ENCODE peak calls at places on chromosomes 2 and 18, in four cellular contexts. One of them, this sample, is unnamed.

GRCh38 chr2:200300650-200301314 is 5.7 kb upstream of the SPATS2L start:
- DNase-seq in sigmoid colon: no peak
- DNase-seq in spleen: no peak
- DNase-seq in right lobe of liver: no peak
- DNase-seq in this sample: no peak

GRCh38 chr18:22074343-22075070 is 94.9 kb upstream of the GATA6 start:
- DNase-seq in sigmoid colon: no peak
- DNase-seq in spleen: no peak
- DNase-seq in right lobe of liver: no peak
- DNase-seq in this sample: no peak

GRCh38 chr2:112156152-112156986 is 18.2 kb downstream of the FBLN7 start:
- DNase-seq in sigmoid colon: no peak
- DNase-seq in spleen: no peak
- DNase-seq in right lobe of liver: no peak
- DNase-seq in this sample: no peak

GRCh38 chr18:46570666-46571065 is 86.4 kb downstream of the LOXHD1 start:
- DNase-seq in sigmoid colon: no peak
- DNase-seq in spleen: no peak
- DNase-seq in right lobe of liver: no peak
- DNase-seq in this sample: no peak

GRCh38 chr2:56231361-56231760 is 47.6 kb downstream of the CCDC85A start:
- DNase-seq in sigmoid colon: no peak
- DNase-seq in spleen: no peak
- DNase-seq in right lobe of liver: no peak
- DNase-seq in this sample: no peak

GRCh38 chr2:232886176-232886575 is 16.1 kb downstream of the SNORC start:
- DNase-seq in sigmoid colon: no peak
- DNase-seq in spleen: no peak
- DNase-seq in right lobe of liver: peak
- DNase-seq in this sample: peak

GRCh38 chr2:225090746-225091145 is 48.5 kb upstream of the DOCK10 start:
- DNase-seq in sigmoid colon: no peak
- DNase-seq in spleen: no peak
- DNase-seq in right lobe of liver: no peak
- DNase-seq in this sample: no peak

GRCh38 chr2:239142806-239143205 is 258.0 kb downstream of the HDAC4 start:
- DNase-seq in sigmoid colon: no peak
- DNase-seq in spleen: no peak
- DNase-seq in right lobe of liver: peak
- DNase-seq in this sample: no peak

GRCh38 chr2:128639693-128640092 is 321.0 kb upstream of the HS6ST1 start:
- DNase-seq in sigmoid colon: peak
- DNase-seq in spleen: peak
- DNase-seq in right lobe of liver: peak
- DNase-seq in this sample: no peak

GRCh38 chr2:43051316-43051715 is 175.1 kb downstream of the ZFP36L2 start:
- DNase-seq in sigmoid colon: peak
- DNase-seq in spleen: peak
- DNase-seq in right lobe of liver: peak
- DNase-seq in this sample: no peak

GRCh38 chr2:172985139-172985874 is 90.3 kb upstream of the MAP3K20 start:
- DNase-seq in sigmoid colon: no peak
- DNase-seq in spleen: no peak
- DNase-seq in right lobe of liver: peak
- DNase-seq in this sample: no peak

GRCh38 chr2:158056875-158057274 is 44.8 kb upstream of the UPP2 start:
- DNase-seq in sigmoid colon: no peak
- DNase-seq in spleen: no peak
- DNase-seq in right lobe of liver: no peak
- DNase-seq in this sample: no peak

GRCh38 chr2:198371902-198372611 is 567.7 kb downstream of the PLCL1 start:
- DNase-seq in sigmoid colon: no peak
- DNase-seq in spleen: no peak
- DNase-seq in right lobe of liver: no peak
- DNase-seq in this sample: peak

GRCh38 chr2:30752811-30753210 is 54.4 kb downstream of the CAPN13 start:
- DNase-seq in sigmoid colon: peak
- DNase-seq in spleen: peak
- DNase-seq in right lobe of liver: no peak
- DNase-seq in this sample: no peak

GRCh38 chr18:40283560-40283959 is 1671.5 kb upstream of the PIK3C3 start:
- DNase-seq in sigmoid colon: no peak
- DNase-seq in spleen: no peak
- DNase-seq in right lobe of liver: no peak
- DNase-seq in this sample: no peak

GRCh38 chr2:55364189-55365055 is 55.2 kb downstream of the CCDC88A start:
- DNase-seq in sigmoid colon: peak
- DNase-seq in spleen: no peak
- DNase-seq in right lobe of liver: no peak
- DNase-seq in this sample: no peak

GRCh38 chr2:204108874-204109295 is 172.3 kb downstream of the ICOS start:
- DNase-seq in sigmoid colon: no peak
- DNase-seq in spleen: no peak
- DNase-seq in right lobe of liver: no peak
- DNase-seq in this sample: no peak

GRCh38 chr18:70558371-70558770 is 269.5 kb downstream of the SOCS6 start:
- DNase-seq in sigmoid colon: no peak
- DNase-seq in spleen: no peak
- DNase-seq in right lobe of liver: no peak
- DNase-seq in this sample: no peak

GRCh38 chr2:46489430-46489829 is 10.1 kb downstream of the TMEM247 start:
- DNase-seq in sigmoid colon: no peak
- DNase-seq in spleen: no peak
- DNase-seq in right lobe of liver: no peak
- DNase-seq in this sample: no peak

GRCh38 chr2:65228249-65228750 is 669 bp downstream of the ACTR2 start:
- DNase-seq in sigmoid colon: no peak
- DNase-seq in spleen: no peak
- DNase-seq in right lobe of liver: no peak
- DNase-seq in this sample: no peak

GRCh38 chr2:65227035-65227470 is 578 bp upstream of the ACTR2 start:
- DNase-seq in sigmoid colon: no peak
- DNase-seq in spleen: no peak
- DNase-seq in right lobe of liver: no peak
- DNase-seq in this sample: no peak

GRCh38 chr2:65231121-65231520 is 3.5 kb downstream of the ACTR2 start:
- DNase-seq in sigmoid colon: no peak
- DNase-seq in spleen: no peak
- DNase-seq in right lobe of liver: no peak
- DNase-seq in this sample: no peak

GRCh38 chr2:65231892-65232477 is 4.4 kb downstream of the ACTR2 start:
- DNase-seq in sigmoid colon: no peak
- DNase-seq in spleen: no peak
- DNase-seq in right lobe of liver: no peak
- DNase-seq in this sample: no peak

GRCh38 chr2:65227471-65228248 is at the start of gene ACTR2:
- DNase-seq in sigmoid colon: peak
- DNase-seq in spleen: peak
- DNase-seq in right lobe of liver: peak
- DNase-seq in this sample: peak
- TF ChIP-seq POLR2A in sigmoid colon: peak
- TF ChIP-seq POLR2A in spleen: peak
- TF ChIP-seq POLR2A in right lobe of liver: peak
- TF ChIP-seq POLR2A in this sample: peak

GRCh38 chr2:130370490-130370889 is 14.6 kb downstream of the PTPN18 start:
- DNase-seq in sigmoid colon: peak
- DNase-seq in spleen: peak
- DNase-seq in right lobe of liver: no peak
- DNase-seq in this sample: no peak

GRCh38 chr2:130372833-130373807 is 17.3 kb downstream of the PTPN18 start:
- DNase-seq in sigmoid colon: peak
- DNase-seq in spleen: peak
- DNase-seq in right lobe of liver: no peak
- DNase-seq in this sample: no peak

GRCh38 chr2:130371723-130372054 is 15.8 kb downstream of the PTPN18 start:
- DNase-seq in sigmoid colon: peak
- DNase-seq in spleen: peak
- DNase-seq in right lobe of liver: peak
- DNase-seq in this sample: no peak

GRCh38 chr2:130373808-130374365 is 18.0 kb downstream of the PTPN18 start:
- DNase-seq in sigmoid colon: peak
- DNase-seq in spleen: peak
- DNase-seq in right lobe of liver: no peak
- DNase-seq in this sample: no peak

GRCh38 chr2:130372055-130372832 is 16.4 kb downstream of the PTPN18 start:
- DNase-seq in sigmoid colon: peak
- DNase-seq in spleen: peak
- DNase-seq in right lobe of liver: peak
- DNase-seq in this sample: peak
- TF ChIP-seq POLR2A in sigmoid colon: peak
- TF ChIP-seq POLR2A in spleen: no peak
- TF ChIP-seq POLR2A in right lobe of liver: peak
- TF ChIP-seq POLR2A in this sample: peak

DNA sequence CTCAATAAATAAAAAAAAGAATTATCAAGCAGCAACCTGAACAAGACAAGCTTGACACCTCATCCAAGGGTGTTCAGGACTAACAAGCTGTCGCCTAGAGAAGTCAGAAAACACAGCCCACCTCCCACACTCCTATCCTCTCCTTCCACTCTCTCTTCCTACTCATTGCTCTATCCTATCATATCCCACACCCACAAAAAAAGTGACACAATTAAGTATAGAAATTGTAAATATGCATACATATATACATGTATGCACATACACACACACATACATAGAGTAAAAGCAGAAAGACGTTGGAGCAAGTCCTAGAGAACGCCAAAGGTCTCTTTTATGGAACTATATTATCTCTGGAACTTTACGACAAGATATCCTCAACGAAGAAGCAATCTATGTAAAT is 5.3 kb downstream of the NBAS start:
- DNase-seq in sigmoid colon: no peak
- DNase-seq in spleen: no peak
- DNase-seq in right lobe of liver: no peak
- DNase-seq in this sample: no peak
- TF ChIP-seq POLR2A in sigmoid colon: no peak
- TF ChIP-seq POLR2A in spleen: no peak
- TF ChIP-seq POLR2A in right lobe of liver: no peak
- TF ChIP-seq POLR2A in this sample: no peak

GRCh38 chr2:26299488-26300092 is 46.4 kb upstream of the SELENOI start:
- DNase-seq in sigmoid colon: no peak
- DNase-seq in spleen: no peak
- DNase-seq in right lobe of liver: no peak
- DNase-seq in this sample: no peak
- TF ChIP-seq POLR2A in sigmoid colon: no peak
- TF ChIP-seq POLR2A in spleen: no peak
- TF ChIP-seq POLR2A in right lobe of liver: no peak
- TF ChIP-seq POLR2A in this sample: no peak

DNA sequence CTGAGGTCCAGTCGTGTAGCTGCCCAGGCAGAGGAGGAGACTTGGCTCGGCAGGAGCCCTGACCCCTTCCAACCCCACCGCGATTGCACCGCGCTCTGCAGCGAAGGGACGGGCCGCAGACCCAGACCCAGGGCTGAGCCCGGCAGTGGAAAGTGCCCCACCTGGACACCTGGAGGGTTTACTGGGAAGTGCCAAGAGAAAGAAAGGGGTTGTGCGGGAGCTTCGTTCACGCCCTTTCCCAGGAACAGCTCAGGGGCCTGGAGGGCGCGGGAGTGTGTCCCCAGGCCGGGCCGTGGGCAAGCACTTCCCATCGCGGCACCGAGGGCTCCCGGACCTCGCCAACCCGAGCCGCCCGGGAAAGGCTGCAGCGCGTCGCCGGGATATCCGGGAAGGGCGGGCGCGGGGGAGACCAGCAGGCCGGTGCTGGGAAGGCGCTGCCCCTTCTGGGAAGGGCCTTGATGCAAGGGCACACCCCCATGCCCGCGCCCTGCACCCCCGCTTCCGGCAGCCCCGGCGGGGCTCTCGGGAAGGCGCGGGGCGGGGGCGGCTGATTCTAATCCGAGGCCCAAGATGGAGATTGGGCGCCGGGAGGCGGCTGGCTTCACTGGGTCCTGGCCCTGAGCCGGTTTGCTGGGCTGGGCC is 36.1 kb upstream of the MRPL33 start:
- DNase-seq in sigmoid colon: peak
- DNase-seq in spleen: peak
- DNase-seq in right lobe of liver: peak
- DNase-seq in this sample: no peak
- TF ChIP-seq POLR2A in sigmoid colon: peak
- TF ChIP-seq POLR2A in spleen: no peak
- TF ChIP-seq POLR2A in right lobe of liver: peak
- TF ChIP-seq POLR2A in this sample: no peak

GRCh38 chr2:230224458-230224857 is 1.1 kb upstream of the SP140 start:
- DNase-seq in sigmoid colon: no peak
- DNase-seq in spleen: no peak
- DNase-seq in right lobe of liver: no peak
- DNase-seq in this sample: no peak

GRCh38 chr2:230221533-230221932 is 1.7 kb upstream of the SP110 start:
- DNase-seq in sigmoid colon: no peak
- DNase-seq in spleen: no peak
- DNase-seq in right lobe of liver: no peak
- DNase-seq in this sample: no peak

GRCh38 chr2:230227216-230227615 is 1.7 kb downstream of the SP140 start:
- DNase-seq in sigmoid colon: no peak
- DNase-seq in spleen: no peak
- DNase-seq in right lobe of liver: no peak
- DNase-seq in this sample: no peak

GRCh38 chr2:230226090-230226551 is 585 bp downstream of the SP140 start:
- DNase-seq in sigmoid colon: no peak
- DNase-seq in spleen: no peak
- DNase-seq in right lobe of liver: no peak
- DNase-seq in this sample: no peak

GRCh38 chr2:230225486-230225885 is at the start of gene SP140:
- DNase-seq in sigmoid colon: peak
- DNase-seq in spleen: peak
- DNase-seq in right lobe of liver: peak
- DNase-seq in this sample: peak
- TF ChIP-seq POLR2A in sigmoid colon: no peak
- TF ChIP-seq POLR2A in spleen: peak
- TF ChIP-seq POLR2A in right lobe of liver: peak
- TF ChIP-seq POLR2A in this sample: peak

DNA sequence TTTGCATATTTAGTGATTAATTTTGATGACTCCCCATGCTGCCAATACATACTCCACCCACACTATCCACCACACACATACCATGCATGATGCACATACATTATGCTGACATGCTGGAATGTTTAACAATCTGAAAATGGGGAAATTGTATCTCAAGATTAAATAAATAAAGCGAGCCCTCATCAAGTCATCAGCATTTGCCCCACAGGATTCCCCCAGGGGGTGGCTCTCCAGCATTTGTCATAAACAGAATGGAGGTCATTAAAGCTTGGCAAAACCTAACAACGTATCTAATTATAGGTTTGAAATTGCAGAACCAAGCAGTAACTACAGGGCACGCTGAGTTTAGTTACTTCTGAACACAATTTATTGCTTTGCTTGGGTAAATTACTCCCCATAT is 141.2 kb upstream of the TACR1 start:
- DNase-seq in sigmoid colon: no peak
- DNase-seq in spleen: no peak
- DNase-seq in right lobe of liver: no peak
- DNase-seq in this sample: no peak
- TF ChIP-seq POLR2A in sigmoid colon: no peak
- TF ChIP-seq POLR2A in spleen: no peak
- TF ChIP-seq POLR2A in right lobe of liver: no peak
- TF ChIP-seq POLR2A in this sample: no peak

This sample was measured in GM12892.